ENCODE peak calls at places on chromosomes 1 and 21, in eight cellular contexts. R is IMR-90, N is cardiac muscle cell, F is RWPE1, Y is NCI-H345, G is retina, C is choroid plexus epithelial cell, P is T-helper 22 cell. D is an unnamed sample.

GRCh38 chr1:115958866-115959265 is 17.4 kb upstream of the SLC22A15 start:
- DNase-seq in P (no peak), G (no peak), F (no peak), N (no peak), C (no peak), R (no peak), Y (no peak), D (no peak)

GRCh38 chr1:18957532-18958295 is 1.2 kb upstream of the IFFO2 start:
- DNase-seq in F (no peak), R (no peak), P (no peak), G (no peak), N (no peak), C (no peak), Y (no peak), D (no peak)

GRCh38 chr1:94980049-94980908 is 53.4 kb upstream of the CNN3 start:
- DNase-seq in G (no peak), N (peak), Y (no peak), F (no peak), R (peak), P (no peak), C (peak), D (no peak)

GRCh38 chr1:198528376-198528775 is 12.1 kb downstream of the ATP6V1G3 start:
- DNase-seq in G (no peak), C (peak), N (peak), F (no peak), Y (no peak), P (no peak), R (peak), D (no peak)

GRCh38 chr1:156664949-156665411 is 12.2 kb downstream of the NES start:
- DNase-seq in N (no peak), C (no peak), R (no peak), F (no peak), P (no peak), Y (no peak), G (no peak), D (no peak)

GRCh38 chr21:42652527-42653491 is 612 bp upstream of the PDE9A start:
- DNase-seq in N (peak), Y (no peak), G (peak), C (peak), P (no peak), R (peak), F (no peak), D (no peak)

GRCh38 chr1:18324246-18324645 is 156.5 kb upstream of the KLHDC7A start:
- DNase-seq in F (no peak), P (no peak), N (no peak), G (no peak), C (no peak), R (no peak), Y (no peak), D (no peak)

GRCh38 chr1:94093996-94094395 is 27.0 kb downstream of the ABCA4 start:
- DNase-seq in F (no peak), Y (no peak), G (no peak), C (peak), R (peak), N (peak), P (no peak), D (no peak)

GRCh38 chr1:30514945-30515344 is 208.4 kb downstream of the MATN1 start:
- DNase-seq in C (no peak), P (no peak), N (no peak), R (no peak), F (no peak), Y (no peak), G (no peak), D (no peak)

GRCh38 chr1:159141584-159142518 is 29.6 kb upstream of the CADM3 start:
- DNase-seq in G (peak), F (peak), P (no peak), Y (peak), R (peak), C (peak), N (peak), D (no peak)

GRCh38 chr1:55718758-55719671 is 503.9 kb upstream of the USP24 start:
- DNase-seq in Y (no peak), F (peak), P (no peak), G (no peak), N (peak), R (peak), C (peak), D (no peak)

GRCh38 chr1:7335224-7335879 is 435.7 kb upstream of the VAMP3 start:
- DNase-seq in C (peak), R (peak), P (no peak), G (no peak), Y (peak), N (no peak), F (peak), D (no peak)

GRCh38 chr1:39398278-39399010 is 93.0 kb upstream of the BMP8A start:
- DNase-seq in P (peak), G (peak), C (peak), N (peak), R (peak), Y (no peak), F (peak), D (no peak)

GRCh38 chr1:245465666-245466065 is 310.9 kb downstream of the KIF26B start:
- DNase-seq in F (no peak), Y (peak), N (no peak), P (no peak), G (no peak), C (no peak), R (no peak), D (no peak)

GRCh38 chr1:48627467-48627866 is 149.2 kb downstream of the BEND5 start:
- DNase-seq in F (no peak), Y (no peak), N (no peak), G (no peak), R (no peak), C (no peak), P (no peak), D (no peak)

GRCh38 chr1:1946540-1946939 is 27.5 kb upstream of the TMEM52 start:
- DNase-seq in C (peak), P (no peak), R (peak), N (peak), G (no peak), Y (no peak), F (no peak), D (no peak)

GRCh38 chr1:192609110-192610079 is 26.6 kb upstream of the RGS13 start:
- DNase-seq in P (peak), C (no peak), G (no peak), F (no peak), R (no peak), Y (no peak), N (no peak), D (peak)

GRCh38 chr1:5099558-5099957 is 445.1 kb downstream of the AJAP1 start:
- DNase-seq in N (no peak), G (no peak), P (no peak), F (no peak), R (no peak), Y (peak), C (no peak), D (no peak)

GRCh38 chr1:211643324-211644212 is 31.9 kb downstream of the NEK2 start:
- DNase-seq in F (peak), R (no peak), N (no peak), G (peak), P (no peak), C (peak), Y (peak), D (no peak)

GRCh38 chr1:99527078-99527477 is 118.8 kb upstream of the PALMD start:
- DNase-seq in N (peak), F (peak), R (peak), Y (no peak), C (peak), P (no peak), G (no peak), D (no peak)